ENCODE peak calls at places on chromosomes 1 and 21, in six cellular contexts. E is cardiac muscle cell, Z is tibial artery, P is kidney epithelial cell, K is thoracic aorta, T is ovary. U is an unnamed sample. For H3K27me3, the result is how much of the 10 kb centered on the place peaks cover.

GRCh38 chr1:240644732-240645131 is 32.8 kb upstream of the GREM2 start:
- DNase-seq in E (no peak), Z (no peak), P (no peak), K (no peak), T (no peak), U (no peak)

GRCh38 chr1:78688701-78689100 is 39.1 kb downstream of the IFI44 start:
- DNase-seq in E (no peak), Z (no peak), P (peak), K (no peak), T (no peak), U (no peak)

GRCh38 chr1:3312894-3313578 is 141.4 kb upstream of the ARHGEF16 start:
- DNase-seq in E (peak), Z (peak), P (peak), K (peak), T (peak), U (peak)

GRCh38 chr21:44354775-44355771 is 1.7 kb downstream of the TRPM2 start:
- DNase-seq in E (no peak), Z (no peak), P (no peak), K (no peak), T (no peak), U (no peak)

GRCh38 chr1:77673030-77673429 is 9.4 kb downstream of the ZZZ3 start:
- DNase-seq in E (no peak), Z (no peak), P (no peak), K (no peak), T (no peak), U (no peak)

GRCh38 chr21:42068592-42068991 is 2.5 kb upstream of the UMODL1 start:
- DNase-seq in E (no peak), Z (no peak), P (no peak), K (no peak), T (no peak), U (no peak)

GRCh38 chr1:240621249-240621648 is 9.3 kb upstream of the GREM2 start:
- DNase-seq in E (no peak), Z (no peak), P (no peak), K (no peak), T (no peak), U (no peak)

GRCh38 chr1:110490791-110491451 is 28.1 kb downstream of the KCNA10 start:
- DNase-seq in E (no peak), Z (no peak), P (no peak), K (no peak), T (no peak), U (no peak)

GRCh38 chr21:45525910-45526306 is 16.3 kb downstream of the SLC19A1 start:
- DNase-seq in E (no peak), Z (peak), P (no peak), K (no peak), T (peak), U (peak)

GRCh38 chr1:225811622-225812487 is 1.9 kb downstream of the EPHX1 start:
- DNase-seq in E (peak), Z (no peak), P (no peak), K (no peak), T (no peak), U (no peak)

GRCh38 chr1:12480031-12480430 is 138.0 kb downstream of the DHRS3 start:
- DNase-seq in E (no peak), Z (no peak), P (no peak), K (no peak), T (no peak), U (no peak)

GRCh38 chr1:184743062-184743756 is 11.4 kb downstream of the EDEM3 start:
- DNase-seq in E (no peak), Z (no peak), P (no peak), K (no peak), T (no peak), U (no peak)

GRCh38 chr1:15983275-15983674 is 7.4 kb upstream of the ZBTB17 start:
- DNase-seq in E (no peak), Z (no peak), P (no peak), K (no peak), T (no peak), U (no peak)

GRCh38 chr1:184153731-184154130 is 102.2 kb downstream of the TSEN15 start:
- DNase-seq in E (no peak), Z (no peak), P (no peak), K (no peak), T (no peak), U (no peak)

GRCh38 chr1:102919659-102920058 is 188.7 kb downstream of the COL11A1 start:
- DNase-seq in E (no peak), Z (no peak), P (no peak), K (no peak), T (no peak), U (no peak)

DNA sequence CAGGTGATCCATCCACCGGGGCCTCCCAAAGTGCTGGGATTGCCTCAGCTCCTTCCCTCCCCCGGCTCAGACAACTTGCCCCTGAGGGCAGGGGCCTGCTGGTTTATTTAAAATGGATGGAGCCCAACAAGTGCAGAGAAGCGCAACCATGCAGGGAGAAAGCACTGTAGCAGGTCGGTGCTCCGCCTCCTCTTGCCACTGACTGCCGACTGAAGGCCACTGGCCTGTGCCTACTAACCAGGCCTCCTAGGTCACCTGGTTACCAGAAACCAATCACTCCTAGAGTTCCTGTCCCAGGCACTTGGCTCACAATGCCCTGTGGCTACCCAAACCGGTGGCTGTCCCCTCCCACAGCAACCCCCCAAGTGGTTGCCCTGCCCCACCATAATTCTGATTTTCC is 35.9 kb downstream of the ZNF695 start:
- DNase-seq in E (no peak), Z (no peak), P (no peak), K (no peak), T (no peak), U (no peak)
- TF ChIP-seq CTCF in E (no peak), Z (no peak), P (no peak), K (no peak), T (no peak), U (no peak)

GRCh38 chr1:32651461-32652073 is 559 bp downstream of the RBBP4 start:
- DNase-seq in E (no peak), Z (no peak), P (peak), K (no peak), T (no peak), U (no peak)
- H3K27me3 ChIP-seq in E (under half), Z (under half), P (under half), K (under half), T (under half), U (under half)

GRCh38 chr1:152018537-152018936 is 18.3 kb downstream of the S100A11 start:
- DNase-seq in E (peak), Z (no peak), P (no peak), K (no peak), T (no peak), U (no peak)
- TF ChIP-seq CTCF in E (peak), Z (no peak), P (peak), K (no peak), T (no peak), U (no peak)

GRCh38 chr1:231202125-231202633 is 38.8 kb upstream of the GNPAT start:
- DNase-seq in E (no peak), Z (no peak), P (no peak), K (no peak), T (no peak), U (no peak)
- H3K27me3 ChIP-seq in E (half or more), Z (under half), P (under half), K (under half), T (under half), U (under half)

GRCh38 chr1:29912413-29912812 is 676.1 kb downstream of the PTPRU start:
- DNase-seq in E (no peak), Z (no peak), P (no peak), K (no peak), T (no peak), U (no peak)
- TF ChIP-seq CTCF in E (peak), Z (no peak), P (peak), K (peak), T (no peak), U (no peak)

GRCh38 chr1:157181790-157182189 is 43.6 kb upstream of the ETV3 start:
- DNase-seq in E (no peak), Z (peak), P (no peak), K (no peak), T (no peak), U (no peak)
- H3K27me3 ChIP-seq in E (under half), Z (under half), P (under half), K (under half), T (under half), U (under half)

U was measured in left lung.